ENCODE peak calls at places on chromosomes 7 and 10, in five cellular contexts. A is HepG2, C is K562, Z is H1, K is GM12878. Y is an unnamed sample.

GRCh38 chr10:5252177-5253037 is 55.8 kb downstream of the AKR1C4 start:
- DNase-seq in Z (peak), C (no peak), A (peak), K (no peak), Y (peak)

GRCh38 chr10:115335366-115335765 is 242.2 kb downstream of the ATRNL1 start:
- DNase-seq in C (no peak), K (no peak), A (no peak), Z (no peak), Y (no peak)

GRCh38 chr7:55365103-55365679 is at the start of gene LANCL2:
- DNase-seq in A (no peak), Z (no peak), C (peak), K (no peak), Y (peak)

GRCh38 chr10:102368072-102368471 is 27.4 kb upstream of the NFKB2 start:
- DNase-seq in K (no peak), A (no peak), C (no peak), Z (no peak), Y (peak)

GRCh38 chr7:97580205-97580604 is 151.7 kb upstream of the TAC1 start:
- DNase-seq in C (no peak), A (no peak), Z (no peak), K (no peak), Y (no peak)

GRCh38 chr10:112461029-112461887 is 14.2 kb downstream of the VTI1A start:
- DNase-seq in C (no peak), K (no peak), Z (no peak), A (no peak), Y (no peak)

GRCh38 chr10:34808789-34809745 is 6.0 kb downstream of the PARD3 start:
- DNase-seq in A (no peak), Z (no peak), C (no peak), K (no peak), Y (no peak)

GRCh38 chr10:101759354-101760247 is 16.3 kb downstream of the FGF8 start:
- DNase-seq in A (no peak), K (no peak), Z (peak), C (no peak), Y (no peak)

GRCh38 chr7:144378651-144379050 is 23.4 kb downstream of the ARHGEF5 start:
- DNase-seq in K (no peak), C (no peak), Z (no peak), A (no peak), Y (no peak)

GRCh38 chr10:18204050-18204449 is 63.8 kb downstream of the CACNB2 start:
- DNase-seq in K (no peak), C (no peak), Z (no peak), A (no peak), Y (no peak)

GRCh38 chr7:125670926-125671572 is 741.4 kb upstream of the POT1 start:
- DNase-seq in Z (no peak), A (peak), K (no peak), C (peak), Y (peak)

GRCh38 chr7:37683263-37684120 is at the start of gene GPR141:
- DNase-seq in Z (no peak), C (no peak), K (peak), A (no peak), Y (no peak)

GRCh38 chr7:110283056-110283455 is 807.9 kb upstream of the LRRN3 start:
- DNase-seq in K (no peak), A (no peak), Z (no peak), C (no peak), Y (no peak)
- H3K4me3 ChIP-seq in K (no peak), A (no peak), Z (no peak), C (no peak), Y (no peak)

GRCh38 chr7:43593010-43593409 is 10.1 kb downstream of the STK17A start:
- DNase-seq in K (no peak), Z (no peak), A (no peak), C (no peak), Y (no peak)
- H3K4me2 ChIP-seq in K (peak), Z (no peak), A (no peak), C (no peak), Y (no peak)

GRCh38 chr7:151486074-151486473 is 33.6 kb downstream of the RHEB start:
- DNase-seq in A (no peak), Z (no peak), K (no peak), C (no peak), Y (no peak)

GRCh38 chr7:151489498-151489897 is 30.2 kb downstream of the RHEB start:
- DNase-seq in Z (no peak), C (no peak), A (no peak), K (no peak), Y (no peak)

GRCh38 chr7:151485006-151485732 is 34.5 kb downstream of the RHEB start:
- DNase-seq in Z (no peak), A (no peak), C (peak), K (no peak), Y (peak)

GRCh38 chr7:151490706-151491105 is 29.0 kb downstream of the RHEB start:
- DNase-seq in C (no peak), K (no peak), A (no peak), Z (no peak), Y (no peak)

GRCh38 chr7:151487246-151487645 is 32.4 kb downstream of the RHEB start:
- DNase-seq in Z (no peak), C (no peak), A (no peak), K (no peak), Y (no peak)
- TF ChIP-seq HDAC2 in Z (no peak), C (no peak), A (no peak), K (no peak), Y (no peak)

GRCh38 chr10:132814469-132814856 is 28.5 kb upstream of the NKX6-2 start:
- DNase-seq in C (no peak), A (no peak), K (no peak), Z (no peak), Y (no peak)
- H3K4me3 ChIP-seq in C (no peak), A (no peak), K (no peak), Z (no peak), Y (no peak)

DNA sequence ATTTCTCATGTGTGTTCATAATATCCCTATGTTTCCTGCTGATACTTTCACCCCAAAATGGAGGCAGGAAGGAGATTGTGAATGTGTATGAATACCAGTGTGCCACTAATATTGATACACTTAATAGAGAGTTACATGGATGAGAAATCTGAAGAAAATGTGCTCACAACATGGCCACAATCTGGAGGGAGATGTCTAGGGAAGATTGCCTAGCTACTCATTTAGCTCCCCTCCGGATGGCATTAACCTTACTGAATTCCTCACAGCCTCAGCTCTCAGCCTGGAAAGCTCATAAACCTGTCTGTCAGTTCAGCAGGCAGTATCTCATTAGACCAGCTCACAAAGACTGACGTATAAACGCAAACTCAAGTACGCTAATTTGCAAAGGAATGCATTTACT is 23.4 kb upstream of the DMTF1 start:
- DNase-seq in Z (no peak), A (no peak), C (no peak), K (no peak), Y (no peak)
- H3K4me2 ChIP-seq in Z (peak), A (no peak), C (peak), K (peak), Y (no peak)

DNA sequence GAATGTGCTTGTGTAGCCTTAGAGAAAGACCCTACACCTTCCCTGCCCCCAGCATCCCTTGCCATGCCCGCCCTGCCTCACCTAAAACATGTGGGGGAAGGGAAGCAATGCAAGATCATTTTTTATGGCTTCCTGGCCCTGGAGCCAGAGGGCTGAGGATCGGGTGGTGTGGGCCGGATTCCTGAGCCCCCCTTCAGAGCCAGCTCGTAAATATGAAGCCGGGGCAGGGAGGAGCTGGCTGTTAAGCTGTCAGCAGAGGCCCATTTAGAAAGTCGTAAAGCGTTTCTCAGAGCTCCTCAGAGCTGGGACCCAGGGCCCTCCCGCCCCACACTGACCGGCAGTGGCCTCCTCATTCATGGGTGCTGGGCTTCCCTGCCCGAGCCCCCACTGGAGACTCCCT is 23.9 kb downstream of the UNC5B start:
- DNase-seq in Z (no peak), A (no peak), K (no peak), C (no peak), Y (no peak)
- TF ChIP-seq HDAC2 in Z (no peak), A (no peak), K (no peak), C (no peak), Y (no peak)

DNA sequence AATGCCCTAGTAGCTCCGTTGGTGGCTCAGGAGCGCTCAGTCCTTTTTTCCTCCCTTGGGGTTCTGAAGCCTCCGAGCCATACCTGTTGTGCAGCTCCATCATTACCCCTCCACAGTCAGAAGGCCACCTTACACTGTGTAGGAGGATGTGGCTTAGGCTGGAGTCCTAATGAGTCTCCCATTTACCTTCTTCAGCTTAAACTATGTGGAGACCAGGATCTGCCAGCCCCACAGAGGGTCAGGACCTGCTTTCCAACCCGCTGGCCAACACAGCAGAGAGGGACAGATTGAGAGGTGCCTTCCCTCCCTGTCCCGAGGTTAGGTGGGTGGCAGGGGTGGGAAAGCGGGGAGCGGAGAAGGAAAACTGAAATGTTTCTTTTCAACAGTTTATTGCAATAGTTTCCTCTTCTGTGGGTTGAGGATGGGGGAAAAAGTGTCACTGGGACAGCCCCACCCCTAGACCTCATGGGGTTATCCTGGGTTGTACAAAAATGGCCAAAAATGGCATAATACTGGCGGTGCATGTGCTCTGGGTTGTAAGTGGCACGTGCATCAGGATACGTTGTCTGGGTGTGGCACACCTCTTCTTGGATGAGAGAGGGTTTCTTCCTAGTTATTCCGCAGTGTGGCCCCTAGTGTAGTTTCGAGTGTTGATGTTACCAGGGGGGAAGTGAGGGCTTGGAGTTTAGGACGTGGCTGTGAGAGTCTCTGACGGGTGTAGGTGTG is 31.5 kb downstream of the TSPAN14 start:
- DNase-seq in Z (no peak), A (no peak), K (no peak), C (no peak), Y (no peak)
- H3K4me3 ChIP-seq in Z (no peak), A (no peak), K (no peak), C (no peak), Y (no peak)

Y was measured in A549.